ENCODE peak calls at places on chromosomes 1 and 21, in seven cellular contexts. One of them, this sample, is unnamed.
A peak's percentile ranks its signal among the peaks of the same experiment; 100 is the strongest.

GRCh38 chr1:92483442-92484170 is 3.1 kb downstream of the GFI1 start:
- DNase-seq in dorsolateral prefrontal cortex: no peak
- DNase-seq in ovary: no peak
- DNase-seq in GM23338: peak; percentile 79
- DNase-seq in tibial nerve: no peak
- DNase-seq in right lobe of liver: no peak
- DNase-seq in heart left ventricle: no peak
- DNase-seq in this sample: no peak

GRCh38 chr1:176932114-176933104 is 232.1 kb downstream of the ASTN1 start:
- DNase-seq in heart left ventricle: no peak
- DNase-seq in right lobe of liver: no peak
- DNase-seq in dorsolateral prefrontal cortex: no peak
- DNase-seq in tibial nerve: no peak
- DNase-seq in ovary: no peak
- DNase-seq in GM23338: no peak
- DNase-seq in this sample: no peak

GRCh38 chr1:16021681-16022080 is at the start of gene CLCNKA:
- DNase-seq in GM23338: no peak
- DNase-seq in ovary: peak; percentile 50
- DNase-seq in dorsolateral prefrontal cortex: no peak
- DNase-seq in right lobe of liver: no peak
- DNase-seq in tibial nerve: no peak
- DNase-seq in heart left ventricle: no peak
- DNase-seq in this sample: no peak

GRCh38 chr21:43718872-43719747 is at the start of gene PDXK:
- DNase-seq in GM23338: peak; percentile 88
- DNase-seq in right lobe of liver: peak; percentile 93
- DNase-seq in heart left ventricle: peak; percentile 95
- DNase-seq in ovary: peak; percentile 87
- DNase-seq in dorsolateral prefrontal cortex: peak; percentile 76
- DNase-seq in tibial nerve: peak; percentile 71
- DNase-seq in this sample: peak; percentile 98

GRCh38 chr1:87981810-87982209 is 653.1 kb downstream of the LMO4 start:
- DNase-seq in dorsolateral prefrontal cortex: no peak
- DNase-seq in GM23338: no peak
- DNase-seq in heart left ventricle: no peak
- DNase-seq in right lobe of liver: no peak
- DNase-seq in tibial nerve: no peak
- DNase-seq in ovary: no peak
- DNase-seq in this sample: no peak

GRCh38 chr1:87334351-87335174 is 5.9 kb downstream of the LMO4 start:
- DNase-seq in ovary: peak; percentile 37
- DNase-seq in right lobe of liver: peak; percentile 30
- DNase-seq in heart left ventricle: peak; percentile 64
- DNase-seq in dorsolateral prefrontal cortex: no peak
- DNase-seq in tibial nerve: no peak
- DNase-seq in GM23338: peak; percentile 78
- DNase-seq in this sample: no peak

GRCh38 chr1:12113433-12114339 is 50.6 kb downstream of the TNFRSF8 start:
- DNase-seq in dorsolateral prefrontal cortex: no peak
- DNase-seq in ovary: no peak
- DNase-seq in heart left ventricle: no peak
- DNase-seq in GM23338: no peak
- DNase-seq in right lobe of liver: no peak
- DNase-seq in tibial nerve: no peak
- DNase-seq in this sample: no peak

GRCh38 chr1:1342584-1343115 is 6.6 kb downstream of the DVL1 start:
- DNase-seq in tibial nerve: no peak
- DNase-seq in ovary: no peak
- DNase-seq in heart left ventricle: no peak
- DNase-seq in right lobe of liver: no peak
- DNase-seq in dorsolateral prefrontal cortex: no peak
- DNase-seq in GM23338: no peak
- DNase-seq in this sample: peak; percentile 73

GRCh38 chr1:74467786-74468377 is 44.5 kb downstream of the LRRC53 start:
- DNase-seq in dorsolateral prefrontal cortex: no peak
- DNase-seq in heart left ventricle: no peak
- DNase-seq in tibial nerve: no peak
- DNase-seq in right lobe of liver: no peak
- DNase-seq in GM23338: peak; percentile 20
- DNase-seq in ovary: no peak
- DNase-seq in this sample: no peak

GRCh38 chr1:223074427-223074826 is 68.6 kb downstream of the TLR5 start:
- DNase-seq in right lobe of liver: no peak
- DNase-seq in ovary: no peak
- DNase-seq in GM23338: peak; percentile 51
- DNase-seq in tibial nerve: no peak
- DNase-seq in heart left ventricle: no peak
- DNase-seq in dorsolateral prefrontal cortex: no peak
- DNase-seq in this sample: no peak

GRCh38 chr1:223075834-223076233 is 67.2 kb downstream of the TLR5 start:
- DNase-seq in GM23338: no peak
- DNase-seq in dorsolateral prefrontal cortex: no peak
- DNase-seq in heart left ventricle: no peak
- DNase-seq in ovary: no peak
- DNase-seq in right lobe of liver: no peak
- DNase-seq in tibial nerve: no peak
- DNase-seq in this sample: no peak

GRCh38 chr1:223074901-223075300 is 68.1 kb downstream of the TLR5 start:
- DNase-seq in ovary: no peak
- DNase-seq in dorsolateral prefrontal cortex: no peak
- DNase-seq in tibial nerve: no peak
- DNase-seq in heart left ventricle: no peak
- DNase-seq in GM23338: no peak
- DNase-seq in right lobe of liver: peak; percentile 57
- DNase-seq in this sample: no peak

GRCh38 chr1:223077434-223077833 is 65.6 kb downstream of the TLR5 start:
- DNase-seq in dorsolateral prefrontal cortex: no peak
- DNase-seq in heart left ventricle: no peak
- DNase-seq in tibial nerve: no peak
- DNase-seq in right lobe of liver: no peak
- DNase-seq in ovary: no peak
- DNase-seq in GM23338: peak; percentile 60
- DNase-seq in this sample: peak; percentile 69

DNA sequence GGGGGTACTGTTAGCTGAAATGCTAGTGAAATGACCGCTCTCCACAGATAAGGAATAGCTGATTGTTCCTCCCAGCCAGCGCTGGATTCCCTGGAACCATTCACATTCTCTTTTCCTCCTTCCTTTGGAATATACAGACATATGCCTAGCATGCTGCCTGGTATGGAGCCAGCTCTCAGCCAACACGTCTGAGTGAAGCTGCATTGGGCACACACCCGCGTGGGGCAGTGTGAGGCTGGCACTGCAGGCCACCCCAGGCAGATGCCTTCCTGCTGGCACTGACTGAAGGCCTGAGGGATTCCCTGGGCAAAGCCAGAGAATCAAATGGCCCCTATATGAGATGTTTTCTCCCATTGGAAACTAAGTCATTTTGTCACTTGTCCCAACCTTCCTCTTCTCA is 66.7 kb downstream of the TLR5 start:
- DNase-seq in tibial nerve: no peak
- DNase-seq in ovary: no peak
- DNase-seq in heart left ventricle: no peak
- DNase-seq in dorsolateral prefrontal cortex: peak; percentile 25
- DNase-seq in right lobe of liver: no peak
- DNase-seq in GM23338: no peak
- DNase-seq in this sample: no peak
- H3K27me3 ChIP-seq in tibial nerve: no peaks in the 10 kb centered on the region
- H3K27me3 ChIP-seq in ovary: no peaks in the 10 kb centered on the region
- H3K27me3 ChIP-seq in heart left ventricle: no peaks in the 10 kb centered on the region
- H3K27me3 ChIP-seq in dorsolateral prefrontal cortex: no peaks in the 10 kb centered on the region
- H3K27me3 ChIP-seq in right lobe of liver: no peaks in the 10 kb centered on the region
- H3K27me3 ChIP-seq in GM23338: no peaks in the 10 kb centered on the region
- H3K27me3 ChIP-seq in this sample: no peaks in the 10 kb centered on the region

GRCh38 chr1:180231506-180232420 is 1.7 kb downstream of the LHX4 start:
- DNase-seq in dorsolateral prefrontal cortex: no peak
- DNase-seq in ovary: no peak
- DNase-seq in heart left ventricle: no peak
- DNase-seq in tibial nerve: no peak
- DNase-seq in right lobe of liver: no peak
- DNase-seq in GM23338: peak; percentile 85
- DNase-seq in this sample: peak; percentile 83
- H3K27me3 ChIP-seq in dorsolateral prefrontal cortex: peaks cover 93% of the 10 kb centered on the region
- H3K27me3 ChIP-seq in ovary: peaks cover 5% of the 10 kb centered on the region
- H3K27me3 ChIP-seq in heart left ventricle: peaks cover 98% of the 10 kb centered on the region
- H3K27me3 ChIP-seq in tibial nerve: peaks cover 11% of the 10 kb centered on the region
- H3K27me3 ChIP-seq in right lobe of liver: peaks cover 15% of the 10 kb centered on the region
- H3K27me3 ChIP-seq in GM23338: peaks cover 92% of the 10 kb centered on the region
- H3K27me3 ChIP-seq in this sample: peaks cover 51% of the 10 kb centered on the region

GRCh38 chr1:207423560-207424292 is 30.4 kb upstream of the CR2 start:
- DNase-seq in tibial nerve: no peak
- DNase-seq in heart left ventricle: no peak
- DNase-seq in dorsolateral prefrontal cortex: no peak
- DNase-seq in ovary: no peak
- DNase-seq in right lobe of liver: no peak
- DNase-seq in GM23338: peak; percentile 67
- DNase-seq in this sample: no peak
- H3K27me3 ChIP-seq in tibial nerve: no peaks in the 10 kb centered on the region
- H3K27me3 ChIP-seq in heart left ventricle: peaks cover 24% of the 10 kb centered on the region
- H3K27me3 ChIP-seq in dorsolateral prefrontal cortex: peaks cover 22% of the 10 kb centered on the region
- H3K27me3 ChIP-seq in ovary: no peaks in the 10 kb centered on the region
- H3K27me3 ChIP-seq in right lobe of liver: no peaks in the 10 kb centered on the region
- H3K27me3 ChIP-seq in GM23338: no peaks in the 10 kb centered on the region
- H3K27me3 ChIP-seq in this sample: no peaks in the 10 kb centered on the region

GRCh38 chr1:181102841-181103240 is 14.3 kb downstream of the IER5 start:
- DNase-seq in heart left ventricle: no peak
- DNase-seq in dorsolateral prefrontal cortex: no peak
- DNase-seq in ovary: no peak
- DNase-seq in tibial nerve: no peak
- DNase-seq in GM23338: no peak
- DNase-seq in right lobe of liver: no peak
- DNase-seq in this sample: no peak

GRCh38 chr1:181101581-181102226 is 13.2 kb downstream of the IER5 start:
- DNase-seq in GM23338: peak; percentile 93
- DNase-seq in dorsolateral prefrontal cortex: no peak
- DNase-seq in tibial nerve: no peak
- DNase-seq in heart left ventricle: no peak
- DNase-seq in right lobe of liver: no peak
- DNase-seq in ovary: no peak
- DNase-seq in this sample: no peak

GRCh38 chr1:181099152-181100014 is 10.9 kb downstream of the IER5 start:
- DNase-seq in dorsolateral prefrontal cortex: no peak
- DNase-seq in GM23338: peak; percentile 41
- DNase-seq in heart left ventricle: no peak
- DNase-seq in right lobe of liver: no peak
- DNase-seq in ovary: no peak
- DNase-seq in tibial nerve: no peak
- DNase-seq in this sample: no peak

GRCh38 chr1:181100015-181100905 is 11.8 kb downstream of the IER5 start:
- DNase-seq in heart left ventricle: no peak
- DNase-seq in dorsolateral prefrontal cortex: no peak
- DNase-seq in ovary: no peak
- DNase-seq in tibial nerve: no peak
- DNase-seq in GM23338: peak; percentile 72
- DNase-seq in right lobe of liver: no peak
- DNase-seq in this sample: no peak

GRCh38 chr1:181100924-181101323 is 12.4 kb downstream of the IER5 start:
- DNase-seq in right lobe of liver: no peak
- DNase-seq in dorsolateral prefrontal cortex: no peak
- DNase-seq in tibial nerve: no peak
- DNase-seq in GM23338: no peak
- DNase-seq in heart left ventricle: no peak
- DNase-seq in ovary: no peak
- DNase-seq in this sample: no peak
- H3K27me3 ChIP-seq in right lobe of liver: no peaks in the 10 kb centered on the region
- H3K27me3 ChIP-seq in dorsolateral prefrontal cortex: no peaks in the 10 kb centered on the region
- H3K27me3 ChIP-seq in tibial nerve: no peaks in the 10 kb centered on the region
- H3K27me3 ChIP-seq in GM23338: peaks cover 82% of the 10 kb centered on the region
- H3K27me3 ChIP-seq in heart left ventricle: no peaks in the 10 kb centered on the region
- H3K27me3 ChIP-seq in ovary: no peaks in the 10 kb centered on the region
- H3K27me3 ChIP-seq in this sample: no peaks in the 10 kb centered on the region

GRCh38 chr21:26964379-26964778 is 2.5 kb downstream of the ADAMTS5 start:
- DNase-seq in heart left ventricle: peak; percentile 66
- DNase-seq in dorsolateral prefrontal cortex: no peak
- DNase-seq in right lobe of liver: no peak
- DNase-seq in ovary: peak; percentile 85
- DNase-seq in GM23338: peak; percentile 74
- DNase-seq in tibial nerve: no peak
- DNase-seq in this sample: peak; percentile 22
- H3K27me3 ChIP-seq in heart left ventricle: no peaks in the 10 kb centered on the region
- H3K27me3 ChIP-seq in dorsolateral prefrontal cortex: peaks cover 13% of the 10 kb centered on the region
- H3K27me3 ChIP-seq in right lobe of liver: no peaks in the 10 kb centered on the region
- H3K27me3 ChIP-seq in ovary: no peaks in the 10 kb centered on the region
- H3K27me3 ChIP-seq in GM23338: peaks cover 54% of the 10 kb centered on the region
- H3K27me3 ChIP-seq in tibial nerve: no peaks in the 10 kb centered on the region
- H3K27me3 ChIP-seq in this sample: no peaks in the 10 kb centered on the region

GRCh38 chr1:38025233-38025632 is 12.7 kb downstream of the UTP11 start:
- DNase-seq in tibial nerve: no peak
- DNase-seq in dorsolateral prefrontal cortex: no peak
- DNase-seq in GM23338: no peak
- DNase-seq in ovary: no peak
- DNase-seq in heart left ventricle: no peak
- DNase-seq in right lobe of liver: no peak
- DNase-seq in this sample: no peak

GRCh38 chr1:38021969-38022368 is 9.4 kb downstream of the UTP11 start:
- DNase-seq in heart left ventricle: no peak
- DNase-seq in GM23338: no peak
- DNase-seq in right lobe of liver: no peak
- DNase-seq in ovary: no peak
- DNase-seq in dorsolateral prefrontal cortex: no peak
- DNase-seq in tibial nerve: no peak
- DNase-seq in this sample: no peak

GRCh38 chr1:38025664-38026063 is 13.1 kb downstream of the UTP11 start:
- DNase-seq in right lobe of liver: no peak
- DNase-seq in GM23338: no peak
- DNase-seq in tibial nerve: no peak
- DNase-seq in ovary: no peak
- DNase-seq in heart left ventricle: no peak
- DNase-seq in dorsolateral prefrontal cortex: no peak
- DNase-seq in this sample: no peak

GRCh38 chr1:38020361-38020760 is 7.8 kb downstream of the UTP11 start:
- DNase-seq in dorsolateral prefrontal cortex: no peak
- DNase-seq in ovary: no peak
- DNase-seq in right lobe of liver: no peak
- DNase-seq in GM23338: no peak
- DNase-seq in tibial nerve: no peak
- DNase-seq in heart left ventricle: no peak
- DNase-seq in this sample: no peak

GRCh38 chr1:38022810-38023209 is 10.3 kb downstream of the UTP11 start:
- DNase-seq in ovary: no peak
- DNase-seq in right lobe of liver: no peak
- DNase-seq in GM23338: no peak
- DNase-seq in heart left ventricle: no peak
- DNase-seq in tibial nerve: no peak
- DNase-seq in dorsolateral prefrontal cortex: no peak
- DNase-seq in this sample: no peak
- H3K27me3 ChIP-seq in ovary: no peaks in the 10 kb centered on the region
- H3K27me3 ChIP-seq in right lobe of liver: no peaks in the 10 kb centered on the region
- H3K27me3 ChIP-seq in GM23338: no peaks in the 10 kb centered on the region
- H3K27me3 ChIP-seq in heart left ventricle: no peaks in the 10 kb centered on the region
- H3K27me3 ChIP-seq in tibial nerve: no peaks in the 10 kb centered on the region
- H3K27me3 ChIP-seq in dorsolateral prefrontal cortex: no peaks in the 10 kb centered on the region
- H3K27me3 ChIP-seq in this sample: no peaks in the 10 kb centered on the region